ENCODE peak calls at places on chromosomes 5 and 9, in five cellular contexts. One of them, this sample, is unnamed.

GRCh38 chr9:93645149-93645889 is 68.9 kb downstream of the PHF2 start:
- DNase-seq in endodermal cell: no peak
- DNase-seq in heart right ventricle: no peak
- DNase-seq in K562: no peak
- DNase-seq in mammary epithelial cell: no peak
- DNase-seq in this sample: peak; percentile 53

GRCh38 chr5:141822134-141822533 is 56.1 kb downstream of the PCDH1 start:
- DNase-seq in endodermal cell: no peak
- DNase-seq in heart right ventricle: no peak
- DNase-seq in K562: no peak
- DNase-seq in mammary epithelial cell: no peak
- DNase-seq in this sample: no peak

GRCh38 chr9:137371966-137372651 is 50.9 kb downstream of the EXD3 start:
- DNase-seq in endodermal cell: no peak
- DNase-seq in heart right ventricle: no peak
- DNase-seq in K562: no peak
- DNase-seq in mammary epithelial cell: no peak
- DNase-seq in this sample: no peak

GRCh38 chr9:97176206-97176605 is 131.3 kb upstream of the CCDC180 start:
- DNase-seq in endodermal cell: no peak
- DNase-seq in heart right ventricle: peak; percentile 15
- DNase-seq in K562: no peak
- DNase-seq in mammary epithelial cell: no peak
- DNase-seq in this sample: no peak

GRCh38 chr5:35852084-35852734 is 4.5 kb upstream of the IL7R start:
- DNase-seq in endodermal cell: no peak
- DNase-seq in heart right ventricle: no peak
- DNase-seq in K562: no peak
- DNase-seq in mammary epithelial cell: no peak
- DNase-seq in this sample: no peak

GRCh38 chr5:140341591-140341990 is 4.8 kb downstream of the HBEGF start:
- DNase-seq in endodermal cell: no peak
- DNase-seq in heart right ventricle: peak; percentile 80
- DNase-seq in K562: no peak
- DNase-seq in mammary epithelial cell: peak; percentile 37
- DNase-seq in this sample: no peak

GRCh38 chr9:22423566-22423965 is 23.1 kb upstream of the DMRTA1 start:
- DNase-seq in endodermal cell: no peak
- DNase-seq in heart right ventricle: no peak
- DNase-seq in K562: no peak
- DNase-seq in mammary epithelial cell: no peak
- DNase-seq in this sample: no peak

GRCh38 chr5:90000351-90000750 is 409.2 kb downstream of the CETN3 start:
- DNase-seq in endodermal cell: peak; percentile 53
- DNase-seq in heart right ventricle: no peak
- DNase-seq in K562: no peak
- DNase-seq in mammary epithelial cell: no peak
- DNase-seq in this sample: no peak

GRCh38 chr9:105444130-105444529 is 3.7 kb upstream of the FSD1L start:
- DNase-seq in endodermal cell: no peak
- DNase-seq in heart right ventricle: no peak
- DNase-seq in K562: no peak
- DNase-seq in mammary epithelial cell: peak; percentile 61
- DNase-seq in this sample: no peak

GRCh38 chr9:70412678-70413426 is 1.6 kb downstream of the KLF9 start:
- DNase-seq in endodermal cell: peak; percentile 72
- DNase-seq in heart right ventricle: peak; percentile 95
- DNase-seq in K562: peak; percentile 40
- DNase-seq in mammary epithelial cell: peak; percentile 67
- DNase-seq in this sample: peak; percentile 97

GRCh38 chr5:134018154-134018985 is 13.6 kb upstream of the VDAC1 start:
- DNase-seq in endodermal cell: peak; percentile 55
- DNase-seq in heart right ventricle: no peak
- DNase-seq in K562: no peak
- DNase-seq in mammary epithelial cell: peak; percentile 15
- DNase-seq in this sample: peak; percentile 56

GRCh38 chr5:132666310-132667123 is 7.3 kb upstream of the IL4 start:
- DNase-seq in endodermal cell: no peak
- DNase-seq in heart right ventricle: no peak
- DNase-seq in K562: peak; percentile 46
- DNase-seq in mammary epithelial cell: no peak
- DNase-seq in this sample: no peak

GRCh38 chr9:112299514-112299913 is 33.9 kb downstream of the PTBP3 start:
- DNase-seq in endodermal cell: no peak
- DNase-seq in heart right ventricle: no peak
- DNase-seq in K562: no peak
- DNase-seq in mammary epithelial cell: peak; percentile 85
- DNase-seq in this sample: no peak

GRCh38 chr5:132075719-132076077 is 2.1 kb downstream of the CSF2 start:
- DNase-seq in endodermal cell: no peak
- DNase-seq in heart right ventricle: no peak
- DNase-seq in K562: no peak
- DNase-seq in mammary epithelial cell: no peak
- DNase-seq in this sample: no peak

GRCh38 chr5:140591747-140592372 is 27.2 kb downstream of the SLC35A4 start:
- DNase-seq in endodermal cell: no peak
- DNase-seq in heart right ventricle: no peak
- DNase-seq in K562: no peak
- DNase-seq in mammary epithelial cell: peak; percentile 66
- DNase-seq in this sample: no peak

GRCh38 chr5:179794171-179794570 is 385 bp downstream of the LTC4S start:
- DNase-seq in endodermal cell: no peak
- DNase-seq in heart right ventricle: no peak
- DNase-seq in K562: no peak
- DNase-seq in mammary epithelial cell: no peak
- DNase-seq in this sample: no peak

GRCh38 chr9:26426732-26427131 is 465.9 kb downstream of the CAAP1 start:
- DNase-seq in endodermal cell: peak; percentile 76
- DNase-seq in heart right ventricle: no peak
- DNase-seq in K562: no peak
- DNase-seq in mammary epithelial cell: no peak
- DNase-seq in this sample: no peak

GRCh38 chr5:168860081-168860480 is 280.9 kb upstream of the PANK3 start:
- DNase-seq in endodermal cell: no peak
- DNase-seq in heart right ventricle: no peak
- DNase-seq in K562: no peak
- DNase-seq in mammary epithelial cell: no peak
- DNase-seq in this sample: no peak

GRCh38 chr9:36137392-36138004 is 965 bp downstream of the GLIPR2 start:
- DNase-seq in endodermal cell: peak; percentile 58
- DNase-seq in heart right ventricle: no peak
- DNase-seq in K562: no peak
- DNase-seq in mammary epithelial cell: no peak
- DNase-seq in this sample: no peak

GRCh38 chr5:125103459-125103858 is 357.0 kb upstream of the ZNF608 start:
- DNase-seq in endodermal cell: no peak
- DNase-seq in heart right ventricle: no peak
- DNase-seq in K562: no peak
- DNase-seq in mammary epithelial cell: no peak
- DNase-seq in this sample: no peak

GRCh38 chr5:125113328-125113727 is 366.9 kb upstream of the ZNF608 start:
- DNase-seq in endodermal cell: no peak
- DNase-seq in heart right ventricle: no peak
- DNase-seq in K562: no peak
- DNase-seq in mammary epithelial cell: no peak
- DNase-seq in this sample: no peak

GRCh38 chr5:125106881-125107280 is 360.4 kb upstream of the ZNF608 start:
- DNase-seq in endodermal cell: no peak
- DNase-seq in heart right ventricle: no peak
- DNase-seq in K562: no peak
- DNase-seq in mammary epithelial cell: no peak
- DNase-seq in this sample: no peak

GRCh38 chr5:125112196-125112595 is 365.8 kb upstream of the ZNF608 start:
- DNase-seq in endodermal cell: no peak
- DNase-seq in heart right ventricle: no peak
- DNase-seq in K562: no peak
- DNase-seq in mammary epithelial cell: peak; percentile 21
- DNase-seq in this sample: no peak

GRCh38 chr5:125109293-125109692 is 362.9 kb upstream of the ZNF608 start:
- DNase-seq in endodermal cell: no peak
- DNase-seq in heart right ventricle: no peak
- DNase-seq in K562: no peak
- DNase-seq in mammary epithelial cell: no peak
- DNase-seq in this sample: no peak
- H3K4me1 ChIP-seq in endodermal cell: no peaks in the 10 kb centered on the region
- H3K4me1 ChIP-seq in heart right ventricle: no peaks in the 10 kb centered on the region
- H3K4me1 ChIP-seq in K562: no peaks in the 10 kb centered on the region
- H3K4me1 ChIP-seq in mammary epithelial cell: peaks cover 8% of the 10 kb centered on the region
- H3K4me1 ChIP-seq in this sample: no peaks in the 10 kb centered on the region

DNA sequence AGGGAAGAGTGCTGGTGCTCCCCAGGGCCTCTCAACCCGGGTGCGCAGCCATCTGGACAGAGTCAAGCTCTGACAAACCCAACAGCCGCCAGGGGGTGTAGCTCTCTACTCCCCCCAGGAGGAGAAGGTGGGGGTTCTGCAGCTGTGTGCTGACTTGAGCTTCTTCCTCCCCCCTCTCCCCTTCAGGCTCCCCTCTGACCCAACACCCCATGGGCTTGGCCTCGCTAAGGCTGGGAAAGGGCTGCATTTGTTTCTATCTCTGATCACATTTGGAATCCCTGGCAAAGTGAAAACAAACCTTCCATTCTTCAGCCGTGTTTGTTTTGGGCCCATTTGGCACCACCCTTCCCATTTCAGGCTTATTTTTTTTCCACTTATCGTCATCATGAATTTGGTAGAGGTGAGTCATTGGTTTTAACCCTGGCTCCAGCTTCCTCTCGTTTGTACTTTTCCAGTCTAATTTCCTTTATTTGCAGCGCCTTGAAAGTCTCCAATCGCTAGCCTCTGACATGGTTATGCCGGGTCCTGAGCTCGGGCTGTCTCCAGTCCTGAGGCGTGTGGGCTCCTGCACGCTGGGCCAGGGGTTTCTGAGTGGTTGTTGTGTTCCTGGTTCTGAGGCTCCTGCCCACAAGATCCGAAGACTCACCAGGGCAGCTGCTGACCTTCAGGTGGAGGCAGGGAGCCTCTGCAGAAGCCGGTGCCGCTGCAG is 36.1 kb downstream of the DAP start:
- DNase-seq in endodermal cell: no peak
- DNase-seq in heart right ventricle: peak; percentile 74
- DNase-seq in K562: peak; percentile 86
- DNase-seq in mammary epithelial cell: peak; percentile 76
- DNase-seq in this sample: peak; percentile 76
- TF ChIP-seq CTCF in endodermal cell: peak; percentile 14
- TF ChIP-seq CTCF in heart right ventricle: peak; percentile 37
- TF ChIP-seq CTCF in K562: peak; percentile 89
- TF ChIP-seq CTCF in mammary epithelial cell: no peak
- TF ChIP-seq CTCF in this sample: no peak

GRCh38 chr5:149186506-149186905 is 45.2 kb downstream of the ABLIM3 start:
- DNase-seq in endodermal cell: no peak
- DNase-seq in heart right ventricle: no peak
- DNase-seq in K562: no peak
- DNase-seq in mammary epithelial cell: no peak
- DNase-seq in this sample: no peak
- H3K36me3 ChIP-seq in endodermal cell: no peaks in the 10 kb centered on the region
- H3K36me3 ChIP-seq in heart right ventricle: peaks cover 22% of the 10 kb centered on the region
- H3K36me3 ChIP-seq in K562: no peaks in the 10 kb centered on the region
- H3K36me3 ChIP-seq in mammary epithelial cell: no peaks in the 10 kb centered on the region
- H3K36me3 ChIP-seq in this sample: no peaks in the 10 kb centered on the region

GRCh38 chr9:94800424-94801117 is 74.1 kb downstream of the AOPEP start:
- DNase-seq in endodermal cell: peak; percentile 21
- DNase-seq in heart right ventricle: no peak
- DNase-seq in K562: no peak
- DNase-seq in mammary epithelial cell: no peak
- DNase-seq in this sample: no peak
- H3K4me1 ChIP-seq in endodermal cell: no peaks in the 10 kb centered on the region
- H3K4me1 ChIP-seq in heart right ventricle: peaks cover 4% of the 10 kb centered on the region
- H3K4me1 ChIP-seq in K562: no peaks in the 10 kb centered on the region
- H3K4me1 ChIP-seq in mammary epithelial cell: peaks cover 36% of the 10 kb centered on the region
- H3K4me1 ChIP-seq in this sample: peaks cover 4% of the 10 kb centered on the region

DNA sequence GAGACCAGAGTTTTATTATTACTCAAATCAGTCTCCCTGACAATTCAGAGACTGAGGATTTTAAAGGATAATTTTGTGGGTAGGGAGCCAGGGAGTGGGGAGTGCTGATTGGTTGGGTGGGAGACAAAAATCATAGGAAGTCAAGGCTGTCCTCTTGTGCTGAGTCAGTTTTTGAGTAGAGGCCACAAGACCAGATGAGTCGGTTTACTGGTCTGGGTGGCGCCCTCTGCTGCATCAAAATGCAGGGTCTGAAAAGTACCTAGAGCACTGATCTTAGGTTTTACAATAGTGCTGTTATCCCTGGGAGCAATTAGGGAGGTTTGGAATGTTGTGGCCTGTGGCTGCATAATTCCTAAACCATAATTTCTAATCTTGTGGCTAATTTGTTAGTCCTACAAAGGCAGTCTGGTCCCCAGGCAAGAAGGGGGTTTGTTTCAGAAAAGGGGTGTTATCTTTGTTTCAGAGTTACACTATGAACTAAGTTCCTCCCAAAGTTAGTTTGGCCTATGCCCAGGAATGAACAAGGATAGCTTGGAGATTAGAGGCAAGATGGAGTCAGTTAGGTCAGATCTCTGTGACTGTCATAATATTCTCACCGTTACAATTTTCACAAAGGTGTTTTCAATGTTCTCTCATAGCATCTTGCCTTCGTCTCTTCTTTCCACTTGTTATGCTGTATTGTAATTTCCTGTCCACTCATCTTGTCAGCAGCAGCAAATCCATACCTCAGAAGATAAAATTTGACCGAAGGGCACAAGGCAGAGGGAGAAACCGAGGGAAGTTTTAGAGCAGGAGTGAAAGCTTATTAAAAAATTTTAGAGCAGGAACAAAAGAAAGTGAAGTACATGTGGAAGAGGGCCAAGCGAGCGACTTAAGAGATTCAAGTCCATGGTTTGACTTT is 59.2 kb upstream of the CLINT1 start:
- DNase-seq in endodermal cell: peak; percentile 93
- DNase-seq in heart right ventricle: peak; percentile 57
- DNase-seq in K562: peak; percentile 24
- DNase-seq in mammary epithelial cell: peak; percentile 73
- DNase-seq in this sample: peak; percentile 71
- TF ChIP-seq CTCF in endodermal cell: peak; percentile 85
- TF ChIP-seq CTCF in heart right ventricle: peak; percentile 47
- TF ChIP-seq CTCF in K562: peak; percentile 71
- TF ChIP-seq CTCF in mammary epithelial cell: peak; percentile 57
- TF ChIP-seq CTCF in this sample: peak; percentile 12

DNA sequence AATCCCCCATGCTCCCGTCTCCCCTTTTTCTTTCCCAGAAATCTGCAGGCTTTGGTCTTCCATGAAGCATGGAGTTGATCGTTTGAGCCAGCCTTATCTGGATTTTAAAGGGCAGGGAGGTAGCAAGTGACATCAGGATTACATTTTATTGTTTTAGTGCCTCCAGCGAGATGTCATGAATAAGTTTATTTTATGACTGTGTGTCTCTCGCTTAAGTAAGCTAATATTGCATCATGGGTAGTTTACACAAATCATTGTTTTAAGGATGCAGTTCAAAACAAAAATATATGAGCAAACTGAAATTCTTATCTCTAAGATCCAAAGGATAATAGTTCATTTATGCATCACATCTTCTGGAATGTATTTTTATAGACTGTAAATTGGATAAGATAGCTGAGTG is 50.7 kb upstream of the TNFSF8 start:
- DNase-seq in endodermal cell: no peak
- DNase-seq in heart right ventricle: no peak
- DNase-seq in K562: no peak
- DNase-seq in mammary epithelial cell: no peak
- DNase-seq in this sample: no peak
- H3K36me3 ChIP-seq in endodermal cell: no peaks in the 10 kb centered on the region
- H3K36me3 ChIP-seq in heart right ventricle: no peaks in the 10 kb centered on the region
- H3K36me3 ChIP-seq in K562: no peaks in the 10 kb centered on the region
- H3K36me3 ChIP-seq in mammary epithelial cell: no peaks in the 10 kb centered on the region
- H3K36me3 ChIP-seq in this sample: no peaks in the 10 kb centered on the region

This sample was measured in pancreas.